ENCODE peak calls at places on chromosomes 16 and 17, in nine cellular contexts. V is neural crest cell; U is Caco-2; K is NCI-H1417 treated with DMSO at 0.1 percent for 48 hours; P is naive thymus-derived CD8-positive, alpha-beta T cell; G is A549; J is T-helper 9 cell; W is fibroblast of lung; N is AG08396. O is an unnamed sample.

GRCh38 chr16:13936596-13937081 is 16.7 kb downstream of the ERCC4 start:
- DNase-seq in K (no peak), W (peak), U (peak), P (no peak), G (peak), N (peak), V (no peak), J (no peak), O (peak)

GRCh38 chr17:14886200-14886739 is 378.9 kb downstream of the PMP22 start:
- DNase-seq in W (no peak), P (no peak), K (no peak), U (no peak), G (no peak), N (no peak), J (no peak), V (no peak), O (no peak)

GRCh38 chr16:74738134-74738541 is 36.5 kb downstream of the FA2H start:
- DNase-seq in V (no peak), G (peak), J (no peak), U (no peak), K (no peak), W (peak), P (no peak), N (no peak), O (peak)

GRCh38 chr17:74992223-74992622 is 4.8 kb downstream of the CDR2L start:
- DNase-seq in U (no peak), N (no peak), J (no peak), G (no peak), W (no peak), V (no peak), P (no peak), K (no peak), O (no peak)

GRCh38 chr17:1907818-1908698 is 78.3 kb downstream of the RPA1 start:
- DNase-seq in P (peak), J (no peak), G (no peak), K (no peak), U (no peak), V (peak), W (peak), N (peak), O (no peak)

GRCh38 chr17:57706761-57707160 is 38.3 kb downstream of the CCDC182 start:
- DNase-seq in P (no peak), N (no peak), K (no peak), U (no peak), V (no peak), J (no peak), W (no peak), G (no peak), O (no peak)

GRCh38 chr16:86408685-86409084 is 101.6 kb upstream of the FOXF1 start:
- DNase-seq in J (no peak), K (no peak), N (no peak), P (no peak), U (no peak), G (no peak), W (no peak), V (no peak), O (no peak)

GRCh38 chr17:61333151-61333550 is 66.5 kb upstream of the TBX2 start:
- DNase-seq in G (no peak), N (no peak), J (no peak), P (no peak), U (no peak), K (no peak), V (no peak), W (no peak), O (no peak)

GRCh38 chr17:45096926-45097325 is 35.4 kb downstream of the PLCD3 start:
- DNase-seq in K (no peak), P (no peak), N (no peak), W (no peak), J (no peak), V (no peak), G (no peak), U (no peak), O (peak)

GRCh38 chr17:49717371-49717841 is 9.6 kb upstream of the SLC35B1 start:
- DNase-seq in P (no peak), K (no peak), U (no peak), V (no peak), W (no peak), N (no peak), J (peak), G (no peak), O (no peak)

GRCh38 chr16:78896280-78896679 is 704.3 kb downstream of the MAF start:
- DNase-seq in J (peak), W (no peak), U (no peak), G (no peak), V (no peak), P (no peak), K (no peak), N (no peak), O (no peak)

GRCh38 chr17:76261421-76262215 is 3.5 kb upstream of the UBALD2 start:
- DNase-seq in J (no peak), P (no peak), K (no peak), U (no peak), G (no peak), N (no peak), W (peak), V (no peak), O (no peak)

GRCh38 chr17:78438694-78439325 is 60.4 kb downstream of the PGS1 start:
- DNase-seq in P (no peak), N (no peak), K (no peak), J (no peak), V (no peak), W (no peak), G (no peak), U (no peak), O (no peak)

GRCh38 chr16:69397821-69398521 is 12.2 kb upstream of the TERF2 start:
- DNase-seq in G (peak), P (no peak), K (no peak), V (peak), U (peak), N (peak), J (no peak), W (peak), O (no peak)

GRCh38 chr17:21282231-21282630 is 2.3 kb upstream of the MAP2K3 start:
- DNase-seq in W (peak), P (no peak), J (no peak), V (no peak), U (no peak), K (no peak), N (peak), G (peak), O (no peak)